ENCODE peak calls at places on chromosomes 7 and 10, in five cellular contexts. One of them, this sample, is unnamed. For H3K9me3, the result is how much of the 10 kb centered on the place peaks cover.

GRCh38 chr10:78316451-78316931 is 282.8 kb downstream of the RPS24 start:
- DNase-seq in heart right ventricle: no peak
- DNase-seq in neural progenitor cell: no peak
- DNase-seq in breast epithelium: peak
- DNase-seq in transverse colon: no peak
- DNase-seq in this sample: peak

GRCh38 chr7:28654111-28654510 is 241.8 kb downstream of the CREB5 start:
- DNase-seq in heart right ventricle: no peak
- DNase-seq in neural progenitor cell: no peak
- DNase-seq in breast epithelium: no peak
- DNase-seq in transverse colon: no peak
- DNase-seq in this sample: no peak

GRCh38 chr7:94250984-94251383 is 143.7 kb upstream of the COL1A2 start:
- DNase-seq in heart right ventricle: no peak
- DNase-seq in neural progenitor cell: no peak
- DNase-seq in breast epithelium: no peak
- DNase-seq in transverse colon: no peak
- DNase-seq in this sample: no peak

GRCh38 chr10:60942604-60943269 is 1.2 kb downstream of the RHOBTB1 start:
- DNase-seq in heart right ventricle: peak
- DNase-seq in neural progenitor cell: no peak
- DNase-seq in breast epithelium: no peak
- DNase-seq in transverse colon: peak
- DNase-seq in this sample: peak

GRCh38 chr7:120110169-120110568 is 162.8 kb upstream of the KCND2 start:
- DNase-seq in heart right ventricle: no peak
- DNase-seq in neural progenitor cell: no peak
- DNase-seq in breast epithelium: no peak
- DNase-seq in transverse colon: no peak
- DNase-seq in this sample: no peak

GRCh38 chr10:36559412-36559811 is 566.0 kb upstream of the ANKRD30A start:
- DNase-seq in heart right ventricle: no peak
- DNase-seq in neural progenitor cell: no peak
- DNase-seq in breast epithelium: no peak
- DNase-seq in transverse colon: no peak
- DNase-seq in this sample: no peak

GRCh38 chr10:3323865-3324498 is 151.4 kb upstream of the PITRM1 start:
- DNase-seq in heart right ventricle: peak
- DNase-seq in neural progenitor cell: no peak
- DNase-seq in breast epithelium: no peak
- DNase-seq in transverse colon: no peak
- DNase-seq in this sample: no peak

GRCh38 chr7:130734525-130735272 is 692 bp upstream of the KLF14 start:
- DNase-seq in heart right ventricle: no peak
- DNase-seq in neural progenitor cell: no peak
- DNase-seq in breast epithelium: no peak
- DNase-seq in transverse colon: no peak
- DNase-seq in this sample: no peak

GRCh38 chr10:130393342-130393741 is 257.2 kb downstream of the GLRX3 start:
- DNase-seq in heart right ventricle: no peak
- DNase-seq in neural progenitor cell: no peak
- DNase-seq in breast epithelium: no peak
- DNase-seq in transverse colon: no peak
- DNase-seq in this sample: no peak

GRCh38 chr10:16505168-16505567 is 16.5 kb downstream of the C1QL3 start:
- DNase-seq in heart right ventricle: no peak
- DNase-seq in neural progenitor cell: no peak
- DNase-seq in breast epithelium: no peak
- DNase-seq in transverse colon: no peak
- DNase-seq in this sample: no peak

GRCh38 chr10:89342219-89342966 is 14.6 kb downstream of the IFIT3 start:
- DNase-seq in heart right ventricle: peak
- DNase-seq in neural progenitor cell: no peak
- DNase-seq in breast epithelium: peak
- DNase-seq in transverse colon: no peak
- DNase-seq in this sample: no peak

GRCh38 chr7:107208046-107208458 is 39.2 kb downstream of the HBP1 start:
- DNase-seq in heart right ventricle: no peak
- DNase-seq in neural progenitor cell: no peak
- DNase-seq in breast epithelium: no peak
- DNase-seq in transverse colon: no peak
- DNase-seq in this sample: no peak

GRCh38 chr7:96388620-96389383 is 66.9 kb upstream of the SLC25A13 start:
- DNase-seq in heart right ventricle: peak
- DNase-seq in neural progenitor cell: no peak
- DNase-seq in breast epithelium: no peak
- DNase-seq in transverse colon: no peak
- DNase-seq in this sample: no peak

GRCh38 chr7:1899951-1900762 is 230.1 kb downstream of the ELFN1 start:
- DNase-seq in heart right ventricle: no peak
- DNase-seq in neural progenitor cell: no peak
- DNase-seq in breast epithelium: no peak
- DNase-seq in transverse colon: no peak
- DNase-seq in this sample: no peak

GRCh38 chr7:158028971-158029370 is 558.7 kb downstream of the PTPRN2 start:
- DNase-seq in heart right ventricle: no peak
- DNase-seq in neural progenitor cell: no peak
- DNase-seq in breast epithelium: no peak
- DNase-seq in transverse colon: no peak
- DNase-seq in this sample: no peak

GRCh38 chr7:158030071-158030470 is 557.6 kb downstream of the PTPRN2 start:
- DNase-seq in heart right ventricle: no peak
- DNase-seq in neural progenitor cell: peak
- DNase-seq in breast epithelium: no peak
- DNase-seq in transverse colon: no peak
- DNase-seq in this sample: no peak

GRCh38 chr7:158029431-158029938 is 558.1 kb downstream of the PTPRN2 start:
- DNase-seq in heart right ventricle: no peak
- DNase-seq in neural progenitor cell: no peak
- DNase-seq in breast epithelium: no peak
- DNase-seq in transverse colon: no peak
- DNase-seq in this sample: no peak

GRCh38 chr7:158031820-158032424 is 555.7 kb downstream of the PTPRN2 start:
- DNase-seq in heart right ventricle: no peak
- DNase-seq in neural progenitor cell: peak
- DNase-seq in breast epithelium: no peak
- DNase-seq in transverse colon: no peak
- DNase-seq in this sample: no peak

DNA sequence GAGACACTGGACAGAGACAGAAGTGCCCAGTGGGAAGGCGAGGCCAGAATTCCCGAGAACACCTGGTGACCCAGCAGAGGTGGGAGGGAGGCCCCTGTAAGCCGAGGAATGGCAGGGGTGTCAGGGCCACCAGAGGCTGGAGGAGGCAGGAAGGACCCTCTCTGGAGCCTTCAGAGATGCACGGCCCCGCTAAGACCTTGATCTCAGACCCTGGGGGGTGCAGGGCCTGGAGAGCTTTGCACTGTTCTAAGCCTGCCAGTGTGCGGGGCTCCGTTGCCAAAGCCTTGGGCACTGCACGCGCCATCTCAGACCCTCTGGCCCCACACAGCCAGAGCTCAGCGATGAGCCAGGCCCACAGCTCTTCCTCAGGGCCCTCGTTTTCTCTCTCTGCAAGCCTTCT is 557.1 kb downstream of the PTPRN2 start:
- DNase-seq in heart right ventricle: no peak
- DNase-seq in neural progenitor cell: peak
- DNase-seq in breast epithelium: no peak
- DNase-seq in transverse colon: no peak
- DNase-seq in this sample: no peak
- H3K9me3 ChIP-seq in heart right ventricle: under half
- H3K9me3 ChIP-seq in neural progenitor cell: under half
- H3K9me3 ChIP-seq in breast epithelium: under half
- H3K9me3 ChIP-seq in transverse colon: under half
- H3K9me3 ChIP-seq in this sample: under half

DNA sequence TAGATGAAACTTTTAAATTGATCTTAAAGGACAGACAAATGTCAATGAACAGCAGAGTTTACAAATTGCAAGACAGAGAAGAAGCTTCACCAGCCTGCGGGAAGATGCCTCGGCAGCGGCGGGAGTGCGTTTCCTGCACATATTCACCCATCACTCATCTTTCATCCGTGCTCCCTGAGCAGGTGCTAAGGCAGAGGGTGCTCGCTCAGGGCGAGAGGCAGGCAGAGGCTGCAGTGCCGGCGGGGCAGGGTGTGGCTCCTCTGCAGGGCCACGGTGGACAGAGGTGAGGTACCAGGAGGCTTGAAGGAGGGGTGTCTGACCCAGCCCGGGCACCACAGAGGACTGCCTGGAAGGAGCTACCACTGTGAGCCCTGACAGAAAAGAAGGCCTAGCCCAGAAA is 155.2 kb upstream of the PPP2R2D start:
- DNase-seq in heart right ventricle: no peak
- DNase-seq in neural progenitor cell: no peak
- DNase-seq in breast epithelium: no peak
- DNase-seq in transverse colon: no peak
- DNase-seq in this sample: peak
- H3K9me3 ChIP-seq in heart right ventricle: under half
- H3K9me3 ChIP-seq in neural progenitor cell: under half
- H3K9me3 ChIP-seq in breast epithelium: under half
- H3K9me3 ChIP-seq in transverse colon: under half
- H3K9me3 ChIP-seq in this sample: under half

GRCh38 chr10:108141064-108141463 is 976.6 kb upstream of the SORCS1 start:
- DNase-seq in heart right ventricle: no peak
- DNase-seq in neural progenitor cell: no peak
- DNase-seq in breast epithelium: no peak
- DNase-seq in transverse colon: no peak
- DNase-seq in this sample: no peak
- H3K9me3 ChIP-seq in heart right ventricle: under half
- H3K9me3 ChIP-seq in neural progenitor cell: under half
- H3K9me3 ChIP-seq in breast epithelium: under half
- H3K9me3 ChIP-seq in transverse colon: under half
- H3K9me3 ChIP-seq in this sample: under half

GRCh38 chr7:155438778-155439177 is 19.2 kb upstream of the EN2 start:
- DNase-seq in heart right ventricle: no peak
- DNase-seq in neural progenitor cell: no peak
- DNase-seq in breast epithelium: no peak
- DNase-seq in transverse colon: no peak
- DNase-seq in this sample: peak

GRCh38 chr7:155437836-155438235 is 20.1 kb upstream of the EN2 start:
- DNase-seq in heart right ventricle: no peak
- DNase-seq in neural progenitor cell: no peak
- DNase-seq in breast epithelium: no peak
- DNase-seq in transverse colon: no peak
- DNase-seq in this sample: no peak

GRCh38 chr7:155441856-155442255 is 16.1 kb upstream of the EN2 start:
- DNase-seq in heart right ventricle: no peak
- DNase-seq in neural progenitor cell: no peak
- DNase-seq in breast epithelium: no peak
- DNase-seq in transverse colon: no peak
- DNase-seq in this sample: no peak

GRCh38 chr7:155440018-155440410 is 17.9 kb upstream of the EN2 start:
- DNase-seq in heart right ventricle: no peak
- DNase-seq in neural progenitor cell: no peak
- DNase-seq in breast epithelium: no peak
- DNase-seq in transverse colon: no peak
- DNase-seq in this sample: no peak

GRCh38 chr7:155439311-155440017 is 18.5 kb upstream of the EN2 start:
- DNase-seq in heart right ventricle: no peak
- DNase-seq in neural progenitor cell: no peak
- DNase-seq in breast epithelium: no peak
- DNase-seq in transverse colon: no peak
- DNase-seq in this sample: peak
- H3K9me3 ChIP-seq in heart right ventricle: under half
- H3K9me3 ChIP-seq in neural progenitor cell: under half
- H3K9me3 ChIP-seq in breast epithelium: under half
- H3K9me3 ChIP-seq in transverse colon: under half
- H3K9me3 ChIP-seq in this sample: under half

GRCh38 chr10:21125471-21126228 is 228.5 kb upstream of the NEBL start:
- DNase-seq in heart right ventricle: no peak
- DNase-seq in neural progenitor cell: no peak
- DNase-seq in breast epithelium: no peak
- DNase-seq in transverse colon: no peak
- DNase-seq in this sample: no peak
- H3K9me3 ChIP-seq in heart right ventricle: under half
- H3K9me3 ChIP-seq in neural progenitor cell: under half
- H3K9me3 ChIP-seq in breast epithelium: under half
- H3K9me3 ChIP-seq in transverse colon: under half
- H3K9me3 ChIP-seq in this sample: under half

GRCh38 chr7:157895520-157896375 is 558.9 kb downstream of the DNAJB6 start:
- DNase-seq in heart right ventricle: no peak
- DNase-seq in neural progenitor cell: no peak
- DNase-seq in breast epithelium: no peak
- DNase-seq in transverse colon: no peak
- DNase-seq in this sample: no peak

GRCh38 chr7:157900011-157900410 is 563.2 kb downstream of the DNAJB6 start:
- DNase-seq in heart right ventricle: no peak
- DNase-seq in neural progenitor cell: no peak
- DNase-seq in breast epithelium: no peak
- DNase-seq in transverse colon: no peak
- DNase-seq in this sample: no peak

GRCh38 chr7:157896774-157897555 is 560.2 kb downstream of the DNAJB6 start:
- DNase-seq in heart right ventricle: no peak
- DNase-seq in neural progenitor cell: no peak
- DNase-seq in breast epithelium: no peak
- DNase-seq in transverse colon: no peak
- DNase-seq in this sample: no peak

GRCh38 chr7:157898802-157899201 is 562.0 kb downstream of the DNAJB6 start:
- DNase-seq in heart right ventricle: no peak
- DNase-seq in neural progenitor cell: no peak
- DNase-seq in breast epithelium: no peak
- DNase-seq in transverse colon: no peak
- DNase-seq in this sample: no peak

GRCh38 chr7:157897686-157898085 is 560.9 kb downstream of the DNAJB6 start:
- DNase-seq in heart right ventricle: no peak
- DNase-seq in neural progenitor cell: peak
- DNase-seq in breast epithelium: no peak
- DNase-seq in transverse colon: no peak
- DNase-seq in this sample: peak
- H3K9me3 ChIP-seq in heart right ventricle: under half
- H3K9me3 ChIP-seq in neural progenitor cell: under half
- H3K9me3 ChIP-seq in breast epithelium: under half
- H3K9me3 ChIP-seq in transverse colon: under half
- H3K9me3 ChIP-seq in this sample: under half

GRCh38 chr7:157840913-157841756 is 504.3 kb downstream of the DNAJB6 start:
- DNase-seq in heart right ventricle: no peak
- DNase-seq in neural progenitor cell: peak
- DNase-seq in breast epithelium: no peak
- DNase-seq in transverse colon: no peak
- DNase-seq in this sample: no peak
- H3K9me3 ChIP-seq in heart right ventricle: under half
- H3K9me3 ChIP-seq in neural progenitor cell: under half
- H3K9me3 ChIP-seq in breast epithelium: under half
- H3K9me3 ChIP-seq in transverse colon: under half
- H3K9me3 ChIP-seq in this sample: under half

GRCh38 chr10:62018141-62018911 is 116.8 kb downstream of the ARID5B start:
- DNase-seq in heart right ventricle: no peak
- DNase-seq in neural progenitor cell: no peak
- DNase-seq in breast epithelium: no peak
- DNase-seq in transverse colon: no peak
- DNase-seq in this sample: no peak
- H3K9me3 ChIP-seq in heart right ventricle: under half
- H3K9me3 ChIP-seq in neural progenitor cell: under half
- H3K9me3 ChIP-seq in breast epithelium: under half
- H3K9me3 ChIP-seq in transverse colon: under half
- H3K9me3 ChIP-seq in this sample: under half

GRCh38 chr7:19798986-19799385 is 25.6 kb upstream of the TMEM196 start:
- DNase-seq in heart right ventricle: no peak
- DNase-seq in neural progenitor cell: no peak
- DNase-seq in breast epithelium: no peak
- DNase-seq in transverse colon: no peak
- DNase-seq in this sample: no peak
- H3K9me3 ChIP-seq in heart right ventricle: under half
- H3K9me3 ChIP-seq in neural progenitor cell: under half
- H3K9me3 ChIP-seq in breast epithelium: under half
- H3K9me3 ChIP-seq in transverse colon: under half
- H3K9me3 ChIP-seq in this sample: under half